ENCODE peak calls at places on chromosomes 13 and 19, in five cellular contexts. One of them, this sample, is unnamed.

GRCh38 chr13:49097374-49097773 is 121.7 kb downstream of the FNDC3A start:
- DNase-seq in K562: no peak
- DNase-seq in H1: no peak
- DNase-seq in GM12878: no peak
- DNase-seq in HepG2: peak
- DNase-seq in this sample: peak

GRCh38 chr19:20388826-20389225 is 176.8 kb downstream of the ZNF737 start:
- DNase-seq in H1: no peak
- DNase-seq in GM12878: no peak
- DNase-seq in HepG2: no peak
- DNase-seq in K562: no peak
- DNase-seq in this sample: no peak

GRCh38 chr13:50456111-50456510 is 387.4 kb downstream of the DLEU7 start:
- DNase-seq in HepG2: no peak
- DNase-seq in K562: no peak
- DNase-seq in GM12878: no peak
- DNase-seq in H1: no peak
- DNase-seq in this sample: no peak

GRCh38 chr19:44925114-44925891 is 10.9 kb downstream of the APOC1 start:
- DNase-seq in K562: no peak
- DNase-seq in GM12878: no peak
- DNase-seq in HepG2: peak
- DNase-seq in H1: no peak
- DNase-seq in this sample: no peak

GRCh38 chr19:1551068-1552040 is 16.8 kb downstream of the MEX3D start:
- DNase-seq in HepG2: no peak
- DNase-seq in GM12878: no peak
- DNase-seq in H1: no peak
- DNase-seq in K562: no peak
- DNase-seq in this sample: no peak

GRCh38 chr19:11331502-11331901 is 8.0 kb downstream of the RAB3D start:
- DNase-seq in H1: no peak
- DNase-seq in HepG2: no peak
- DNase-seq in GM12878: no peak
- DNase-seq in K562: no peak
- DNase-seq in this sample: no peak

GRCh38 chr13:48078251-48078656 is 16.6 kb downstream of the MED4 start:
- DNase-seq in H1: no peak
- DNase-seq in GM12878: peak
- DNase-seq in K562: no peak
- DNase-seq in HepG2: peak
- DNase-seq in this sample: peak

GRCh38 chr19:4536798-4537197 is 1.8 kb upstream of the PLIN5 start:
- DNase-seq in K562: no peak
- DNase-seq in GM12878: no peak
- DNase-seq in HepG2: no peak
- DNase-seq in H1: no peak
- DNase-seq in this sample: no peak

GRCh38 chr13:21522847-21523246 is 63.7 kb upstream of the ZDHHC20 start:
- DNase-seq in HepG2: no peak
- DNase-seq in GM12878: no peak
- DNase-seq in H1: no peak
- DNase-seq in K562: peak
- DNase-seq in this sample: no peak

GRCh38 chr13:43036386-43037220 is 13.2 kb downstream of the DNAJC15 start:
- DNase-seq in K562: no peak
- DNase-seq in H1: no peak
- DNase-seq in HepG2: no peak
- DNase-seq in GM12878: no peak
- DNase-seq in this sample: no peak

GRCh38 chr19:3513198-3514140 is 7.4 kb downstream of the FZR1 start:
- DNase-seq in K562: no peak
- DNase-seq in HepG2: no peak
- DNase-seq in GM12878: no peak
- DNase-seq in H1: no peak
- DNase-seq in this sample: no peak

GRCh38 chr19:36528921-36529518 is 949 bp upstream of the ZNF260 start:
- DNase-seq in K562: peak
- DNase-seq in HepG2: peak
- DNase-seq in GM12878: peak
- DNase-seq in H1: no peak
- DNase-seq in this sample: no peak

GRCh38 chr19:9792191-9793050 is 23.9 kb upstream of the ZNF846 start:
- DNase-seq in K562: peak
- DNase-seq in GM12878: peak
- DNase-seq in HepG2: peak
- DNase-seq in H1: peak
- DNase-seq in this sample: no peak

GRCh38 chr13:63112799-63113395 is 1697.2 kb upstream of the PCDH20 start:
- DNase-seq in GM12878: no peak
- DNase-seq in K562: no peak
- DNase-seq in H1: no peak
- DNase-seq in HepG2: no peak
- DNase-seq in this sample: no peak

GRCh38 chr13:31073859-31074718 is 87.6 kb downstream of the HSPH1 start:
- DNase-seq in HepG2: no peak
- DNase-seq in H1: no peak
- DNase-seq in GM12878: peak
- DNase-seq in K562: no peak
- DNase-seq in this sample: no peak

GRCh38 chr13:91298060-91298459 is 49.4 kb upstream of the MIR17HG start:
- DNase-seq in HepG2: no peak
- DNase-seq in GM12878: no peak
- DNase-seq in K562: no peak
- DNase-seq in H1: no peak
- DNase-seq in this sample: no peak

GRCh38 chr19:595326-596262 is 5.9 kb downstream of the HCN2 start:
- DNase-seq in GM12878: no peak
- DNase-seq in K562: no peak
- DNase-seq in H1: no peak
- DNase-seq in HepG2: no peak
- DNase-seq in this sample: no peak

GRCh38 chr13:100797921-100798320 is 123.3 kb upstream of the TMTC4 start:
- DNase-seq in GM12878: no peak
- DNase-seq in HepG2: no peak
- DNase-seq in H1: no peak
- DNase-seq in K562: no peak
- DNase-seq in this sample: no peak
- H3K4me3 ChIP-seq in GM12878: no peak
- H3K4me3 ChIP-seq in HepG2: no peak
- H3K4me3 ChIP-seq in H1: no peak
- H3K4me3 ChIP-seq in K562: no peak
- H3K4me3 ChIP-seq in this sample: no peak

DNA sequence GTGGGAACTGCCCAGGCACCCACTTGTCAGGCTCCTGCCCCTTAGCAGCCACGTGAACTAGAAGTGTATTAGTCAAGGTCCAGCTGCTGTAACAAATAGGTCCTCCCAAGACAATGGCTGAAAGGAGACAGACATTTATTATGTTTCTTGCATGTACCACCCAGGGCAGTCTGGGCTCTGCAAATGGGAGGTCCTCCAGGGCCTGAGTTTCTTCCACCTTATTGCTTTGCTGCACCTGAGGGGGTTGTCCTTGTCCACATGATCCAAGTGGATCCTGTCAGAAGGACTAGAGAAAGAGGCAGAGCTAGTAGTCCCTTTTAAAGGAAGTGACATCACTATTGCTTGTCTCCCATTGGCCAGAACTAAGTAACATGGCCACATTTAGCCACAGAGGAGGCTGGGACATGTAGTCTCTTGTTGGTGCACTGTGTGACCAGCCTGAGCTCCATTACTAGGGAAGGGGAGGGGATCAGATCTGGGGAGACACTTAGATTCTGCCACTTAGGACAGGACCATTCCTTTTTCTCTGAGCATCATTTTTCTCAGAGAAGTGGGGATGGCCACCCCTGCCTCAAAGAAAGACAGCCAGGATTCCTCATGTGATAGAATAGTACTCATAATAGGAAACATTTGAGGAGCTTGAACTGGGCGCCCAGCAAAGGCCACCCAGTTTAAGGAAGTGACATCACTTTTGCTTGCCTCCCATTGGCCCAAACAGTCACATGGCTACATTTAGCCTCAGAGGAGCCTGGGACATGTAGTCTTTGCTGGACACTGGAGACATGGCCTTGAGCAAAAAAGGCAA is 15.1 kb downstream of the CC2D1A start:
- DNase-seq in GM12878: peak
- DNase-seq in HepG2: peak
- DNase-seq in K562: peak
- DNase-seq in H1: no peak
- DNase-seq in this sample: peak
- TF ChIP-seq SP1 in GM12878: no peak
- TF ChIP-seq SP1 in HepG2: no peak
- TF ChIP-seq SP1 in K562: no peak
- TF ChIP-seq SP1 in H1: peak
- TF ChIP-seq SP1 in this sample: peak

DNA sequence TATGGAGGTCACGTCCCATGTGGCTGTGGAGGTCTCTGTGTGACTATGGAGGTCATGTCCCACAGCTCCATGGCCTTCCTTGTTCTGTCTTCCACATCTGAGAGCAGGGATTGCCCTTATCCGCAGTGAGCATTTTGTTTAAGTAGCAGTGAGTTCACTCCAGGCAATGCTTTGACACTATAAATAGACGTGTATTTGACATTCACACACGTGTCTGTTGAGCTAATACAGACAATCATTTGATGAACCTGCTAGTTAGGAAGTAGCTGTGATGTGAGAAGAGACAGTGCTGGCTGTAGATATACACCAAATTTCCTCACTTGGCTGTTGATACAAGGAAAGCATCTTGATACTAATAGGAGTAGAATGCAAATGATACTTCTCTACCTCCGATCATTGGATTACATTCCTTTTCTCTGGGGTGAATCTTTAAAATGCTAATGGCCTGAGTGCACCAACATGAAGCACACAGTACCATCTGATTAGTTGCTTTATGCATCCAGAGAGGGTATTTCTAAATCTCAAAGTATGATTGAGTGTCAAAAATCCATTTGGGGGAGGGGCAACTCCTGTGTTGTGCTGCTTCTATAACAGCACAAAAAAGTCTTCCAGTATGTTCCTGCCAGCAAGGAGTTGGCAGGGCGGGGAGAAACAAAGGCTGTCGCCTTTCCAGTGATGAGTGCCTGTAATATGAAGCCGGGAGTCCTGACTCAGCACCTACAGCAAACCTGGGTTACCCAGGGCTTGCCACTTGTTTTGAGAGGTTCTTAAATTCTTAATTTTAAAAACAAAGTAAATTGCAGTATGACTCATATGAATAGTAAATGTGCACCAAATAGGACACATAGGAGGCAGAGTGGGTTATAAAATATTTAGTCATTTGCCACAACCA is 7.0 kb downstream of the CUL4A start:
- DNase-seq in HepG2: peak
- DNase-seq in K562: no peak
- DNase-seq in GM12878: no peak
- DNase-seq in H1: no peak
- DNase-seq in this sample: peak
- H3K4me3 ChIP-seq in HepG2: no peak
- H3K4me3 ChIP-seq in K562: no peak
- H3K4me3 ChIP-seq in GM12878: no peak
- H3K4me3 ChIP-seq in H1: no peak
- H3K4me3 ChIP-seq in this sample: peak

GRCh38 chr19:55028757-55029156 is 9.3 kb downstream of the GP6 start:
- DNase-seq in K562: no peak
- DNase-seq in GM12878: no peak
- DNase-seq in H1: no peak
- DNase-seq in HepG2: no peak
- DNase-seq in this sample: no peak
- TF ChIP-seq SP1 in K562: no peak
- TF ChIP-seq SP1 in GM12878: no peak
- TF ChIP-seq SP1 in H1: no peak
- TF ChIP-seq SP1 in HepG2: no peak
- TF ChIP-seq SP1 in this sample: no peak

GRCh38 chr13:39144391-39144790 is 106.1 kb downstream of the NHLRC3 start:
- DNase-seq in K562: no peak
- DNase-seq in H1: no peak
- DNase-seq in HepG2: no peak
- DNase-seq in GM12878: no peak
- DNase-seq in this sample: no peak

GRCh38 chr13:39149896-39150295 is 111.6 kb downstream of the NHLRC3 start:
- DNase-seq in GM12878: no peak
- DNase-seq in HepG2: no peak
- DNase-seq in H1: no peak
- DNase-seq in K562: no peak
- DNase-seq in this sample: no peak

GRCh38 chr13:39144941-39145533 is 106.8 kb downstream of the NHLRC3 start:
- DNase-seq in GM12878: no peak
- DNase-seq in K562: peak
- DNase-seq in HepG2: no peak
- DNase-seq in H1: peak
- DNase-seq in this sample: peak

GRCh38 chr13:39148513-39148961 is 110.3 kb downstream of the NHLRC3 start:
- DNase-seq in K562: no peak
- DNase-seq in H1: no peak
- DNase-seq in HepG2: no peak
- DNase-seq in GM12878: no peak
- DNase-seq in this sample: no peak
- H3K4me3 ChIP-seq in K562: no peak
- H3K4me3 ChIP-seq in H1: no peak
- H3K4me3 ChIP-seq in HepG2: no peak
- H3K4me3 ChIP-seq in GM12878: no peak
- H3K4me3 ChIP-seq in this sample: no peak